ENCODE peak calls at places on chromosomes 16 and 17, in seven cellular contexts. G, L, F, Z, R, E and M are unnamed samples.

GRCh38 chr17:34464812-34465211 is 101.8 kb upstream of the CCL1 start:
- DNase-seq in G (no peak), L (no peak), F (no peak), Z (no peak), R (no peak), E (no peak), M (no peak)

GRCh38 chr17:78316867-78317816 is 42.7 kb downstream of the SOCS3 start:
- DNase-seq in G (no peak), L (no peak), F (no peak), Z (peak; percentile 42), R (no peak), E (peak; percentile 77), M (no peak)

GRCh38 chr16:66544358-66544757 is 5.6 kb downstream of the TK2 start:
- DNase-seq in G (no peak), L (no peak), F (no peak), Z (no peak), R (no peak), E (no peak), M (no peak)

GRCh38 chr17:65155622-65156021 is 18.5 kb downstream of the RGS9 start:
- DNase-seq in G (no peak), L (no peak), F (no peak), Z (no peak), R (no peak), E (no peak), M (no peak)

GRCh38 chr16:71929048-71929447 is 33.7 kb downstream of the IST1 start:
- DNase-seq in G (no peak), L (no peak), F (peak; percentile 71), Z (peak; percentile 42), R (no peak), E (no peak), M (no peak)

GRCh38 chr17:37788531-37788930 is 43.7 kb upstream of the HNF1B start:
- DNase-seq in G (no peak), L (no peak), F (no peak), Z (no peak), R (no peak), E (no peak), M (no peak)

GRCh38 chr17:50117202-50118040 is 12.5 kb downstream of the SAMD14 start:
- DNase-seq in G (peak; percentile 77), L (peak; percentile 81), F (peak; percentile 78), Z (peak; percentile 90), R (peak; percentile 53), E (peak; percentile 82), M (no peak)

GRCh38 chr16:76653390-76654026 is 376.3 kb downstream of the CNTNAP4 start:
- DNase-seq in G (peak; percentile 80), L (peak; percentile 87), F (peak; percentile 23), Z (peak; percentile 73), R (no peak), E (no peak), M (peak; percentile 57)

GRCh38 chr16:79007614-79008013 is 592.9 kb downstream of the MAF start:
- DNase-seq in G (peak; percentile 57), L (no peak), F (no peak), Z (no peak), R (no peak), E (no peak), M (peak; percentile 71)

GRCh38 chr17:80284631-80285030 is 24.0 kb downstream of the RNF213 start:
- DNase-seq in G (no peak), L (peak; percentile 21), F (no peak), Z (no peak), R (no peak), E (peak; percentile 65), M (no peak)

GRCh38 chr16:70553645-70554044 is 30.0 kb downstream of the SF3B3 start:
- DNase-seq in G (peak; percentile 44), L (no peak), F (no peak), Z (no peak), R (no peak), E (no peak), M (no peak)

GRCh38 chr17:30323262-30323894 is 10.5 kb downstream of the TMIGD1 start:
- DNase-seq in G (peak; percentile 67), L (no peak), F (no peak), Z (no peak), R (peak; percentile 14), E (no peak), M (no peak)

GRCh38 chr17:55495239-55495638 is 16.0 kb downstream of the SMIM36 start:
- DNase-seq in G (peak; percentile 68), L (no peak), F (no peak), Z (no peak), R (no peak), E (no peak), M (peak; percentile 34)

GRCh38 chr17:75783803-75784472 is 668 bp upstream of the UNK start:
- DNase-seq in G (no peak), L (no peak), F (no peak), Z (no peak), R (no peak), E (peak; percentile 38), M (no peak)